ENCODE peak calls at places on chromosomes 13 and 19, in ten cellular contexts. C is cardiac fibroblast; M is MCF 10A; Y is NK-92 treated with Interleukin-12 subunit alpha and Interleukin-12 subunit beta, amount 100 ng/mL, for 24 hours; K is GM23338; I is CD4-positive, alpha-beta T cell; G is HEK293T; P is KG1; Z is GM13977; T is fibroblast of the aortic adventitia. B is an unnamed sample.

GRCh38 chr13:65090191-65090590 is 2139.9 kb downstream of the PCDH9 start:
- DNase-seq in M (no peak), Y (no peak), Z (no peak), G (no peak), P (no peak), T (peak), C (no peak), K (no peak), I (no peak), B (no peak)

GRCh38 chr19:55460670-55461258 is 678 bp downstream of the ISOC2 start:
- DNase-seq in P (no peak), I (no peak), T (peak), Z (peak), M (peak), C (peak), Y (peak), K (peak), G (peak), B (peak)

GRCh38 chr13:32581177-32581786 is 5.0 kb upstream of the PDS5B start:
- DNase-seq in Y (no peak), T (peak), G (no peak), P (no peak), I (no peak), Z (peak), M (peak), K (peak), C (peak), B (no peak)

GRCh38 chr19:41734156-41734555 is 21.2 kb upstream of the CEACAM6 start:
- DNase-seq in P (no peak), K (no peak), Y (no peak), C (no peak), G (no peak), M (no peak), T (no peak), Z (no peak), I (no peak), B (no peak)

GRCh38 chr13:94112227-94112626 is 367.3 kb downstream of the DCT start:
- DNase-seq in Y (no peak), T (peak), C (peak), K (no peak), P (no peak), I (no peak), Z (no peak), G (no peak), M (peak), B (peak)

GRCh38 chr19:40578442-40578908 is 1.8 kb downstream of the SHKBP1 start:
- DNase-seq in M (no peak), T (peak), Z (no peak), Y (no peak), G (peak), C (peak), I (no peak), K (peak), P (no peak), B (no peak)

GRCh38 chr19:53112286-53112685 is 9.1 kb upstream of the ZNF160 start:
- DNase-seq in C (peak), K (no peak), T (no peak), Z (no peak), I (no peak), G (no peak), M (no peak), P (no peak), Y (no peak), B (no peak)

GRCh38 chr19:15776991-15777787 is 10.3 kb upstream of the OR10H5 start:
- DNase-seq in P (no peak), Y (no peak), T (no peak), I (no peak), Z (no peak), C (no peak), K (no peak), G (no peak), M (no peak), B (no peak)

GRCh38 chr13:97231832-97232201 is 9.7 kb downstream of the MBNL2 start:
- DNase-seq in I (no peak), C (peak), Y (no peak), M (no peak), K (no peak), Z (no peak), P (no peak), T (peak), G (no peak), B (no peak)

GRCh38 chr19:1363599-1363998 is 20.1 kb upstream of the NDUFS7 start:
- DNase-seq in T (no peak), M (no peak), I (no peak), Y (no peak), P (peak), K (no peak), C (no peak), Z (peak), G (no peak), B (no peak)

GRCh38 chr19:50383307-50383851 is 768 bp upstream of the POLD1 start:
- DNase-seq in Z (no peak), G (no peak), Y (no peak), T (no peak), I (no peak), K (peak), C (no peak), M (no peak), P (no peak), B (peak)

GRCh38 chr19:17331254-17331558 is 3.4 kb downstream of the ANO8 start:
- DNase-seq in T (no peak), G (no peak), Z (no peak), M (no peak), I (no peak), C (no peak), P (no peak), K (no peak), Y (no peak), B (no peak)

GRCh38 chr19:40091205-40092129 is 724 bp upstream of the ZNF780A start:
- DNase-seq in M (no peak), I (no peak), P (no peak), C (no peak), Y (no peak), T (no peak), G (no peak), K (peak), Z (no peak), B (no peak)

GRCh38 chr19:51079486-51080110 is 3.1 kb downstream of the KLK14 start:
- DNase-seq in K (no peak), T (no peak), I (no peak), P (no peak), Y (no peak), C (no peak), Z (no peak), G (no peak), M (peak), B (no peak)

GRCh38 chr13:104984296-104984818 is 1551.1 kb downstream of the EFNB2 start:
- DNase-seq in P (peak), T (peak), Y (no peak), Z (peak), I (peak), M (peak), G (no peak), C (peak), K (no peak), B (no peak)

GRCh38 chr19:47381653-47382279 is 32.7 kb downstream of the DHX34 start:
- DNase-seq in P (no peak), Z (peak), C (no peak), G (no peak), T (no peak), M (no peak), Y (no peak), I (no peak), K (no peak), B (no peak)

GRCh38 chr19:7386308-7386707 is 37.6 kb downstream of the ARHGEF18 start:
- DNase-seq in K (peak), M (peak), I (no peak), T (no peak), Z (no peak), Y (no peak), G (no peak), P (no peak), C (no peak), B (no peak)

GRCh38 chr19:51294211-51294976 is 17.1 kb upstream of the IGLON5 start:
- DNase-seq in K (peak), G (no peak), M (no peak), P (no peak), Y (no peak), I (no peak), Z (no peak), T (no peak), C (no peak), B (no peak)

GRCh38 chr13:112510987-112511715 is 76.8 kb downstream of the TUBGCP3 start:
- DNase-seq in Z (no peak), Y (no peak), I (no peak), K (no peak), T (no peak), C (no peak), M (no peak), P (no peak), G (no peak), B (no peak)

GRCh38 chr13:31765441-31765840 is 26.1 kb downstream of the RXFP2 start:
- DNase-seq in K (no peak), Y (no peak), I (no peak), C (peak), T (peak), P (no peak), Z (no peak), G (no peak), M (peak), B (peak)

GRCh38 chr19:19406878-19407639 is 1.6 kb downstream of the GATAD2A start:
- DNase-seq in Z (peak), M (peak), P (no peak), K (no peak), I (peak), C (peak), G (no peak), Y (peak), T (peak), B (no peak)

GRCh38 chr19:55116232-55117062 is 990 bp downstream of the PPP1R12C start:
- DNase-seq in G (peak), M (peak), Y (no peak), Z (peak), K (peak), P (no peak), I (peak), T (peak), C (peak), B (peak)

GRCh38 chr19:40530091-40530901 is 46.4 kb upstream of the SHKBP1 start:
- DNase-seq in G (peak), T (no peak), I (peak), K (peak), Z (peak), P (no peak), C (no peak), Y (no peak), M (no peak), B (no peak)

GRCh38 chr13:106118050-106118449 is 417.4 kb downstream of the EFNB2 start:
- DNase-seq in Y (no peak), M (no peak), Z (no peak), K (no peak), P (no peak), I (no peak), C (peak), T (no peak), G (no peak), B (no peak)

GRCh38 chr13:110312669-110313031 is 5.6 kb downstream of the COL4A2 start:
- DNase-seq in M (peak), Z (no peak), C (peak), G (no peak), I (no peak), T (peak), Y (no peak), K (no peak), P (no peak), B (peak)

GRCh38 chr19:290539-291521 is at the start of gene PLPP2:
- DNase-seq in K (peak), C (no peak), T (peak), Y (no peak), M (peak), G (no peak), Z (no peak), P (no peak), I (peak), B (no peak)

GRCh38 chr19:18589380-18590272 is 1.0 kb downstream of the REX1BD start:
- DNase-seq in Z (peak), G (peak), P (no peak), K (peak), M (peak), T (peak), Y (peak), C (peak), I (peak), B (no peak)

GRCh38 chr13:49371943-49372636 is 71.8 kb downstream of the CAB39L start:
- DNase-seq in G (no peak), Z (no peak), Y (no peak), C (no peak), I (peak), K (no peak), M (no peak), P (no peak), T (peak), B (no peak)

GRCh38 chr13:73072501-73072900 is 13.7 kb downstream of the KLF5 start:
- DNase-seq in I (no peak), K (no peak), C (no peak), T (no peak), P (no peak), Y (no peak), G (no peak), Z (no peak), M (no peak), B (no peak)

GRCh38 chr13:64471916-64472315 is 2758.2 kb downstream of the PCDH9 start:
- DNase-seq in Y (no peak), C (peak), I (no peak), K (peak), M (peak), G (peak), Z (no peak), P (peak), T (peak), B (peak)

GRCh38 chr13:72536668-72537399 is 190.6 kb downstream of the MZT1 start:
- DNase-seq in C (no peak), M (no peak), I (no peak), Y (no peak), K (peak), T (no peak), P (no peak), G (no peak), Z (no peak), B (no peak)

GRCh38 chr13:28558126-28558525 is 63.2 kb upstream of the FLT1 start:
- DNase-seq in I (no peak), C (peak), T (peak), M (no peak), K (no peak), Y (no peak), P (no peak), Z (no peak), G (no peak), B (peak)

GRCh38 chr19:48913114-48913513 is 13.0 kb downstream of the NUCB1 start:
- DNase-seq in T (no peak), G (no peak), Y (no peak), Z (no peak), I (peak), K (peak), C (no peak), M (no peak), P (no peak), B (no peak)

GRCh38 chr13:36965767-36966166 is 33.4 kb downstream of the ALG5 start:
- DNase-seq in I (no peak), Y (peak), Z (no peak), G (no peak), M (peak), T (peak), P (no peak), K (no peak), C (peak), B (peak)

GRCh38 chr19:18167975-18168645 is 5.5 kb upstream of the IFI30 start:
- DNase-seq in P (peak), Z (peak), M (peak), G (peak), I (peak), K (peak), C (peak), T (peak), Y (peak), B (no peak)

GRCh38 chr13:111337206-111337605 is 16.8 kb downstream of the TEX29 start:
- DNase-seq in Y (no peak), I (no peak), C (peak), T (peak), P (no peak), M (peak), K (no peak), G (no peak), Z (no peak), B (peak)

GRCh38 chr13:87712012-87712411 is 40.8 kb downstream of the SLITRK5 start:
- DNase-seq in C (no peak), Y (no peak), M (no peak), K (peak), T (no peak), P (no peak), Z (no peak), I (no peak), G (no peak), B (no peak)

GRCh38 chr13:91216928-91217700 is 130.4 kb upstream of the MIR17HG start:
- DNase-seq in M (no peak), I (no peak), C (no peak), T (no peak), G (no peak), K (peak), Z (no peak), P (no peak), Y (no peak), B (no peak)

GRCh38 chr19:33818426-33818825 is 21.8 kb downstream of the KCTD15 start:
- DNase-seq in T (no peak), G (no peak), K (no peak), C (no peak), M (no peak), P (no peak), Y (no peak), Z (no peak), I (no peak), B (no peak)